ENCODE peak calls at places on chromosome 4, in ten cellular contexts. One of them, this sample, is unnamed.

GRCh38 chr4:2750719-2751605 is 5.2 kb downstream of the TNIP2 start:
- DNase-seq in dermis blood vessel endothelial cell: no peak
- DNase-seq in heart left ventricle: no peak
- DNase-seq in stromal cell of bone marrow: no peak
- DNase-seq in stimulated activated CD8-positive, alpha-beta memory T cell treated with anti-CD3 and anti-CD28 coated beads, Interleukin-4, amount 100 ng/mL, for 1 hour: no peak
- DNase-seq in endothelial cell: no peak
- DNase-seq in MM.1S: no peak
- DNase-seq in neural crest cell: no peak
- DNase-seq in germinal center: no peak
- DNase-seq in activated CD4-positive, alpha-beta T cell treated with anti-CD3 and anti-CD28 coated beads, Interleukin-2, amount 10 ng/mL, durations not matched to agents 7 days and 5 days: no peak
- DNase-seq in this sample: no peak

GRCh38 chr4:621296-622070 is 3.9 kb upstream of the PDE6B start:
- DNase-seq in dermis blood vessel endothelial cell: no peak
- DNase-seq in heart left ventricle: no peak
- DNase-seq in stromal cell of bone marrow: no peak
- DNase-seq in stimulated activated CD8-positive, alpha-beta memory T cell treated with anti-CD3 and anti-CD28 coated beads, Interleukin-4, amount 100 ng/mL, for 1 hour: no peak
- DNase-seq in endothelial cell: no peak
- DNase-seq in MM.1S: no peak
- DNase-seq in neural crest cell: no peak
- DNase-seq in germinal center: no peak
- DNase-seq in activated CD4-positive, alpha-beta T cell treated with anti-CD3 and anti-CD28 coated beads, Interleukin-2, amount 10 ng/mL, durations not matched to agents 7 days and 5 days: no peak
- DNase-seq in this sample: no peak

GRCh38 chr4:7167706-7168105 is 24.6 kb upstream of the SORCS2 start:
- DNase-seq in dermis blood vessel endothelial cell: no peak
- DNase-seq in heart left ventricle: no peak
- DNase-seq in stromal cell of bone marrow: no peak
- DNase-seq in stimulated activated CD8-positive, alpha-beta memory T cell treated with anti-CD3 and anti-CD28 coated beads, Interleukin-4, amount 100 ng/mL, for 1 hour: no peak
- DNase-seq in endothelial cell: no peak
- DNase-seq in MM.1S: no peak
- DNase-seq in neural crest cell: no peak
- DNase-seq in germinal center: no peak
- DNase-seq in activated CD4-positive, alpha-beta T cell treated with anti-CD3 and anti-CD28 coated beads, Interleukin-2, amount 10 ng/mL, durations not matched to agents 7 days and 5 days: no peak
- DNase-seq in this sample: no peak

GRCh38 chr4:2163311-2163821 is 78.6 kb downstream of the HAUS3 start:
- DNase-seq in dermis blood vessel endothelial cell: no peak
- DNase-seq in heart left ventricle: no peak
- DNase-seq in stromal cell of bone marrow: no peak
- DNase-seq in stimulated activated CD8-positive, alpha-beta memory T cell treated with anti-CD3 and anti-CD28 coated beads, Interleukin-4, amount 100 ng/mL, for 1 hour: no peak
- DNase-seq in endothelial cell: no peak
- DNase-seq in MM.1S: no peak
- DNase-seq in neural crest cell: no peak
- DNase-seq in germinal center: no peak
- DNase-seq in activated CD4-positive, alpha-beta T cell treated with anti-CD3 and anti-CD28 coated beads, Interleukin-2, amount 10 ng/mL, durations not matched to agents 7 days and 5 days: no peak
- DNase-seq in this sample: no peak

GRCh38 chr4:136763844-136764446 is 768.3 kb downstream of the PCDH18 start:
- DNase-seq in dermis blood vessel endothelial cell: no peak
- DNase-seq in heart left ventricle: no peak
- DNase-seq in stromal cell of bone marrow: no peak
- DNase-seq in stimulated activated CD8-positive, alpha-beta memory T cell treated with anti-CD3 and anti-CD28 coated beads, Interleukin-4, amount 100 ng/mL, for 1 hour: no peak
- DNase-seq in endothelial cell: no peak
- DNase-seq in MM.1S: no peak
- DNase-seq in neural crest cell: no peak
- DNase-seq in germinal center: no peak
- DNase-seq in activated CD4-positive, alpha-beta T cell treated with anti-CD3 and anti-CD28 coated beads, Interleukin-2, amount 10 ng/mL, durations not matched to agents 7 days and 5 days: no peak
- DNase-seq in this sample: no peak

GRCh38 chr4:150401083-150401687 is 180.8 kb upstream of the MAB21L2 start:
- DNase-seq in dermis blood vessel endothelial cell: no peak
- DNase-seq in heart left ventricle: no peak
- DNase-seq in stromal cell of bone marrow: no peak
- DNase-seq in stimulated activated CD8-positive, alpha-beta memory T cell treated with anti-CD3 and anti-CD28 coated beads, Interleukin-4, amount 100 ng/mL, for 1 hour: no peak
- DNase-seq in endothelial cell: no peak
- DNase-seq in MM.1S: no peak
- DNase-seq in neural crest cell: no peak
- DNase-seq in germinal center: no peak
- DNase-seq in activated CD4-positive, alpha-beta T cell treated with anti-CD3 and anti-CD28 coated beads, Interleukin-2, amount 10 ng/mL, durations not matched to agents 7 days and 5 days: no peak
- DNase-seq in this sample: no peak

GRCh38 chr4:56505269-56506109 is at the start of gene ARL9:
- DNase-seq in dermis blood vessel endothelial cell: peak; percentile 59
- DNase-seq in heart left ventricle: peak; percentile 34
- DNase-seq in stromal cell of bone marrow: peak; percentile 22
- DNase-seq in stimulated activated CD8-positive, alpha-beta memory T cell treated with anti-CD3 and anti-CD28 coated beads, Interleukin-4, amount 100 ng/mL, for 1 hour: peak; percentile 20
- DNase-seq in endothelial cell: peak; percentile 43
- DNase-seq in MM.1S: no peak
- DNase-seq in neural crest cell: peak; percentile 33
- DNase-seq in germinal center: peak; percentile 68
- DNase-seq in activated CD4-positive, alpha-beta T cell treated with anti-CD3 and anti-CD28 coated beads, Interleukin-2, amount 10 ng/mL, durations not matched to agents 7 days and 5 days: peak; percentile 69
- DNase-seq in this sample: no peak

GRCh38 chr4:77695769-77696168 is 90.1 kb downstream of the CXCL13 start:
- DNase-seq in dermis blood vessel endothelial cell: peak; percentile 64
- DNase-seq in heart left ventricle: no peak
- DNase-seq in stromal cell of bone marrow: peak; percentile 86
- DNase-seq in stimulated activated CD8-positive, alpha-beta memory T cell treated with anti-CD3 and anti-CD28 coated beads, Interleukin-4, amount 100 ng/mL, for 1 hour: no peak
- DNase-seq in endothelial cell: no peak
- DNase-seq in MM.1S: no peak
- DNase-seq in neural crest cell: no peak
- DNase-seq in germinal center: no peak
- DNase-seq in activated CD4-positive, alpha-beta T cell treated with anti-CD3 and anti-CD28 coated beads, Interleukin-2, amount 10 ng/mL, durations not matched to agents 7 days and 5 days: no peak
- DNase-seq in this sample: no peak

GRCh38 chr4:119955256-119955655 is 111.4 kb downstream of the MAD2L1 start:
- DNase-seq in dermis blood vessel endothelial cell: no peak
- DNase-seq in heart left ventricle: no peak
- DNase-seq in stromal cell of bone marrow: no peak
- DNase-seq in stimulated activated CD8-positive, alpha-beta memory T cell treated with anti-CD3 and anti-CD28 coated beads, Interleukin-4, amount 100 ng/mL, for 1 hour: no peak
- DNase-seq in endothelial cell: no peak
- DNase-seq in MM.1S: no peak
- DNase-seq in neural crest cell: no peak
- DNase-seq in germinal center: no peak
- DNase-seq in activated CD4-positive, alpha-beta T cell treated with anti-CD3 and anti-CD28 coated beads, Interleukin-2, amount 10 ng/mL, durations not matched to agents 7 days and 5 days: no peak
- DNase-seq in this sample: no peak

GRCh38 chr4:187619319-187619718 is 376.3 kb upstream of the ZFP42 start:
- DNase-seq in dermis blood vessel endothelial cell: no peak
- DNase-seq in heart left ventricle: no peak
- DNase-seq in stromal cell of bone marrow: no peak
- DNase-seq in stimulated activated CD8-positive, alpha-beta memory T cell treated with anti-CD3 and anti-CD28 coated beads, Interleukin-4, amount 100 ng/mL, for 1 hour: no peak
- DNase-seq in endothelial cell: no peak
- DNase-seq in MM.1S: no peak
- DNase-seq in neural crest cell: no peak
- DNase-seq in germinal center: no peak
- DNase-seq in activated CD4-positive, alpha-beta T cell treated with anti-CD3 and anti-CD28 coated beads, Interleukin-2, amount 10 ng/mL, durations not matched to agents 7 days and 5 days: no peak
- DNase-seq in this sample: no peak

GRCh38 chr4:45971108-45971507 is 152.7 kb downstream of the GABRG1 start:
- DNase-seq in dermis blood vessel endothelial cell: no peak
- DNase-seq in heart left ventricle: no peak
- DNase-seq in stromal cell of bone marrow: no peak
- DNase-seq in stimulated activated CD8-positive, alpha-beta memory T cell treated with anti-CD3 and anti-CD28 coated beads, Interleukin-4, amount 100 ng/mL, for 1 hour: no peak
- DNase-seq in endothelial cell: no peak
- DNase-seq in MM.1S: no peak
- DNase-seq in neural crest cell: no peak
- DNase-seq in germinal center: no peak
- DNase-seq in activated CD4-positive, alpha-beta T cell treated with anti-CD3 and anti-CD28 coated beads, Interleukin-2, amount 10 ng/mL, durations not matched to agents 7 days and 5 days: no peak
- DNase-seq in this sample: no peak

GRCh38 chr4:144556636-144557035 is 89.3 kb upstream of the HHIP start:
- DNase-seq in dermis blood vessel endothelial cell: no peak
- DNase-seq in heart left ventricle: no peak
- DNase-seq in stromal cell of bone marrow: no peak
- DNase-seq in stimulated activated CD8-positive, alpha-beta memory T cell treated with anti-CD3 and anti-CD28 coated beads, Interleukin-4, amount 100 ng/mL, for 1 hour: no peak
- DNase-seq in endothelial cell: no peak
- DNase-seq in MM.1S: no peak
- DNase-seq in neural crest cell: no peak
- DNase-seq in germinal center: no peak
- DNase-seq in activated CD4-positive, alpha-beta T cell treated with anti-CD3 and anti-CD28 coated beads, Interleukin-2, amount 10 ng/mL, durations not matched to agents 7 days and 5 days: no peak
- DNase-seq in this sample: no peak

GRCh38 chr4:39609454-39609911 is 29.2 kb downstream of the SMIM14 start:
- DNase-seq in dermis blood vessel endothelial cell: no peak
- DNase-seq in heart left ventricle: no peak
- DNase-seq in stromal cell of bone marrow: no peak
- DNase-seq in stimulated activated CD8-positive, alpha-beta memory T cell treated with anti-CD3 and anti-CD28 coated beads, Interleukin-4, amount 100 ng/mL, for 1 hour: no peak
- DNase-seq in endothelial cell: no peak
- DNase-seq in MM.1S: no peak
- DNase-seq in neural crest cell: no peak
- DNase-seq in germinal center: no peak
- DNase-seq in activated CD4-positive, alpha-beta T cell treated with anti-CD3 and anti-CD28 coated beads, Interleukin-2, amount 10 ng/mL, durations not matched to agents 7 days and 5 days: no peak
- DNase-seq in this sample: no peak

GRCh38 chr4:149718500-149718899 is 97.1 kb downstream of the IQCM start:
- DNase-seq in dermis blood vessel endothelial cell: no peak
- DNase-seq in heart left ventricle: no peak
- DNase-seq in stromal cell of bone marrow: peak; percentile 6
- DNase-seq in stimulated activated CD8-positive, alpha-beta memory T cell treated with anti-CD3 and anti-CD28 coated beads, Interleukin-4, amount 100 ng/mL, for 1 hour: no peak
- DNase-seq in endothelial cell: no peak
- DNase-seq in MM.1S: no peak
- DNase-seq in neural crest cell: no peak
- DNase-seq in germinal center: no peak
- DNase-seq in activated CD4-positive, alpha-beta T cell treated with anti-CD3 and anti-CD28 coated beads, Interleukin-2, amount 10 ng/mL, durations not matched to agents 7 days and 5 days: no peak
- DNase-seq in this sample: no peak

GRCh38 chr4:87007345-87008181 is 72.8 kb downstream of the AFF1 start:
- DNase-seq in dermis blood vessel endothelial cell: peak; percentile 72
- DNase-seq in heart left ventricle: peak; percentile 64
- DNase-seq in stromal cell of bone marrow: no peak
- DNase-seq in stimulated activated CD8-positive, alpha-beta memory T cell treated with anti-CD3 and anti-CD28 coated beads, Interleukin-4, amount 100 ng/mL, for 1 hour: peak; percentile 21
- DNase-seq in endothelial cell: peak; percentile 50
- DNase-seq in MM.1S: peak; percentile 50
- DNase-seq in neural crest cell: peak; percentile 41
- DNase-seq in germinal center: no peak
- DNase-seq in activated CD4-positive, alpha-beta T cell treated with anti-CD3 and anti-CD28 coated beads, Interleukin-2, amount 10 ng/mL, durations not matched to agents 7 days and 5 days: peak; percentile 52
- DNase-seq in this sample: no peak

GRCh38 chr4:118968006-118968405 is 79.4 kb downstream of the SYNPO2 start:
- DNase-seq in dermis blood vessel endothelial cell: peak; percentile 24
- DNase-seq in heart left ventricle: peak; percentile 56
- DNase-seq in stromal cell of bone marrow: peak; percentile 90
- DNase-seq in stimulated activated CD8-positive, alpha-beta memory T cell treated with anti-CD3 and anti-CD28 coated beads, Interleukin-4, amount 100 ng/mL, for 1 hour: no peak
- DNase-seq in endothelial cell: peak; percentile 11
- DNase-seq in MM.1S: peak; percentile 92
- DNase-seq in neural crest cell: no peak
- DNase-seq in germinal center: peak; percentile 17
- DNase-seq in activated CD4-positive, alpha-beta T cell treated with anti-CD3 and anti-CD28 coated beads, Interleukin-2, amount 10 ng/mL, durations not matched to agents 7 days and 5 days: peak; percentile 44
- DNase-seq in this sample: no peak

GRCh38 chr4:110622841-110623709 is at the start of gene PITX2:
- DNase-seq in dermis blood vessel endothelial cell: peak; percentile 90
- DNase-seq in heart left ventricle: peak; percentile 81
- DNase-seq in stromal cell of bone marrow: peak; percentile 91
- DNase-seq in stimulated activated CD8-positive, alpha-beta memory T cell treated with anti-CD3 and anti-CD28 coated beads, Interleukin-4, amount 100 ng/mL, for 1 hour: peak; percentile 3
- DNase-seq in endothelial cell: peak; percentile 99
- DNase-seq in MM.1S: no peak
- DNase-seq in neural crest cell: peak; percentile 92
- DNase-seq in germinal center: peak; percentile 89
- DNase-seq in activated CD4-positive, alpha-beta T cell treated with anti-CD3 and anti-CD28 coated beads, Interleukin-2, amount 10 ng/mL, durations not matched to agents 7 days and 5 days: peak; percentile 23
- DNase-seq in this sample: no peak

GRCh38 chr4:27293831-27294230 is 433.2 kb downstream of the STIM2 start:
- DNase-seq in dermis blood vessel endothelial cell: no peak
- DNase-seq in heart left ventricle: no peak
- DNase-seq in stromal cell of bone marrow: no peak
- DNase-seq in stimulated activated CD8-positive, alpha-beta memory T cell treated with anti-CD3 and anti-CD28 coated beads, Interleukin-4, amount 100 ng/mL, for 1 hour: no peak
- DNase-seq in endothelial cell: no peak
- DNase-seq in MM.1S: no peak
- DNase-seq in neural crest cell: no peak
- DNase-seq in germinal center: no peak
- DNase-seq in activated CD4-positive, alpha-beta T cell treated with anti-CD3 and anti-CD28 coated beads, Interleukin-2, amount 10 ng/mL, durations not matched to agents 7 days and 5 days: no peak
- DNase-seq in this sample: no peak

GRCh38 chr4:56821394-56822263 is at the start of gene SPINK2:
- DNase-seq in dermis blood vessel endothelial cell: no peak
- DNase-seq in heart left ventricle: no peak
- DNase-seq in stromal cell of bone marrow: no peak
- DNase-seq in stimulated activated CD8-positive, alpha-beta memory T cell treated with anti-CD3 and anti-CD28 coated beads, Interleukin-4, amount 100 ng/mL, for 1 hour: peak; percentile 27
- DNase-seq in endothelial cell: peak; percentile 46
- DNase-seq in MM.1S: peak; percentile 81
- DNase-seq in neural crest cell: peak; percentile 16
- DNase-seq in germinal center: peak; percentile 88
- DNase-seq in activated CD4-positive, alpha-beta T cell treated with anti-CD3 and anti-CD28 coated beads, Interleukin-2, amount 10 ng/mL, durations not matched to agents 7 days and 5 days: peak; percentile 75
- DNase-seq in this sample: no peak

GRCh38 chr4:154731756-154732155 is 12.0 kb upstream of the LRAT start:
- DNase-seq in dermis blood vessel endothelial cell: no peak
- DNase-seq in heart left ventricle: no peak
- DNase-seq in stromal cell of bone marrow: no peak
- DNase-seq in stimulated activated CD8-positive, alpha-beta memory T cell treated with anti-CD3 and anti-CD28 coated beads, Interleukin-4, amount 100 ng/mL, for 1 hour: no peak
- DNase-seq in endothelial cell: no peak
- DNase-seq in MM.1S: no peak
- DNase-seq in neural crest cell: no peak
- DNase-seq in germinal center: no peak
- DNase-seq in activated CD4-positive, alpha-beta T cell treated with anti-CD3 and anti-CD28 coated beads, Interleukin-2, amount 10 ng/mL, durations not matched to agents 7 days and 5 days: no peak
- DNase-seq in this sample: no peak

GRCh38 chr4:112775801-112776200 is 138.9 kb downstream of the LARP7 start:
- DNase-seq in dermis blood vessel endothelial cell: no peak
- DNase-seq in heart left ventricle: no peak
- DNase-seq in stromal cell of bone marrow: no peak
- DNase-seq in stimulated activated CD8-positive, alpha-beta memory T cell treated with anti-CD3 and anti-CD28 coated beads, Interleukin-4, amount 100 ng/mL, for 1 hour: no peak
- DNase-seq in endothelial cell: no peak
- DNase-seq in MM.1S: no peak
- DNase-seq in neural crest cell: no peak
- DNase-seq in germinal center: no peak
- DNase-seq in activated CD4-positive, alpha-beta T cell treated with anti-CD3 and anti-CD28 coated beads, Interleukin-2, amount 10 ng/mL, durations not matched to agents 7 days and 5 days: no peak
- DNase-seq in this sample: no peak

GRCh38 chr4:10157478-10158354 is 41.1 kb upstream of the WDR1 start:
- DNase-seq in dermis blood vessel endothelial cell: peak; percentile 88
- DNase-seq in heart left ventricle: peak; percentile 35
- DNase-seq in stromal cell of bone marrow: peak; percentile 63
- DNase-seq in stimulated activated CD8-positive, alpha-beta memory T cell treated with anti-CD3 and anti-CD28 coated beads, Interleukin-4, amount 100 ng/mL, for 1 hour: no peak
- DNase-seq in endothelial cell: peak; percentile 53
- DNase-seq in MM.1S: peak; percentile 53
- DNase-seq in neural crest cell: peak; percentile 41
- DNase-seq in germinal center: peak; percentile 70
- DNase-seq in activated CD4-positive, alpha-beta T cell treated with anti-CD3 and anti-CD28 coated beads, Interleukin-2, amount 10 ng/mL, durations not matched to agents 7 days and 5 days: peak; percentile 44
- DNase-seq in this sample: no peak

GRCh38 chr4:72715299-72715698 is 146.3 kb upstream of the ADAMTS3 start:
- DNase-seq in dermis blood vessel endothelial cell: no peak
- DNase-seq in heart left ventricle: no peak
- DNase-seq in stromal cell of bone marrow: no peak
- DNase-seq in stimulated activated CD8-positive, alpha-beta memory T cell treated with anti-CD3 and anti-CD28 coated beads, Interleukin-4, amount 100 ng/mL, for 1 hour: no peak
- DNase-seq in endothelial cell: no peak
- DNase-seq in MM.1S: no peak
- DNase-seq in neural crest cell: no peak
- DNase-seq in germinal center: no peak
- DNase-seq in activated CD4-positive, alpha-beta T cell treated with anti-CD3 and anti-CD28 coated beads, Interleukin-2, amount 10 ng/mL, durations not matched to agents 7 days and 5 days: no peak
- DNase-seq in this sample: no peak

GRCh38 chr4:147096667-147097604 is 151.3 kb upstream of the TTC29 start:
- DNase-seq in dermis blood vessel endothelial cell: peak; percentile 72
- DNase-seq in heart left ventricle: no peak
- DNase-seq in stromal cell of bone marrow: peak; percentile 49
- DNase-seq in stimulated activated CD8-positive, alpha-beta memory T cell treated with anti-CD3 and anti-CD28 coated beads, Interleukin-4, amount 100 ng/mL, for 1 hour: no peak
- DNase-seq in endothelial cell: no peak
- DNase-seq in MM.1S: peak; percentile 57
- DNase-seq in neural crest cell: no peak
- DNase-seq in germinal center: peak; percentile 22
- DNase-seq in activated CD4-positive, alpha-beta T cell treated with anti-CD3 and anti-CD28 coated beads, Interleukin-2, amount 10 ng/mL, durations not matched to agents 7 days and 5 days: no peak
- DNase-seq in this sample: no peak

GRCh38 chr4:32030406-32030805 is 1310.2 kb downstream of the PCDH7 start:
- DNase-seq in dermis blood vessel endothelial cell: no peak
- DNase-seq in heart left ventricle: no peak
- DNase-seq in stromal cell of bone marrow: no peak
- DNase-seq in stimulated activated CD8-positive, alpha-beta memory T cell treated with anti-CD3 and anti-CD28 coated beads, Interleukin-4, amount 100 ng/mL, for 1 hour: no peak
- DNase-seq in endothelial cell: no peak
- DNase-seq in MM.1S: no peak
- DNase-seq in neural crest cell: no peak
- DNase-seq in germinal center: no peak
- DNase-seq in activated CD4-positive, alpha-beta T cell treated with anti-CD3 and anti-CD28 coated beads, Interleukin-2, amount 10 ng/mL, durations not matched to agents 7 days and 5 days: no peak
- DNase-seq in this sample: no peak

GRCh38 chr4:80142396-80143304 is 54.7 kb upstream of the PRDM8 start:
- DNase-seq in dermis blood vessel endothelial cell: peak; percentile 16
- DNase-seq in heart left ventricle: no peak
- DNase-seq in stromal cell of bone marrow: no peak
- DNase-seq in stimulated activated CD8-positive, alpha-beta memory T cell treated with anti-CD3 and anti-CD28 coated beads, Interleukin-4, amount 100 ng/mL, for 1 hour: no peak
- DNase-seq in endothelial cell: no peak
- DNase-seq in MM.1S: no peak
- DNase-seq in neural crest cell: no peak
- DNase-seq in germinal center: no peak
- DNase-seq in activated CD4-positive, alpha-beta T cell treated with anti-CD3 and anti-CD28 coated beads, Interleukin-2, amount 10 ng/mL, durations not matched to agents 7 days and 5 days: no peak
- DNase-seq in this sample: no peak

GRCh38 chr4:47535567-47536147 is 50.6 kb downstream of the ATP10D start:
- DNase-seq in dermis blood vessel endothelial cell: no peak
- DNase-seq in heart left ventricle: no peak
- DNase-seq in stromal cell of bone marrow: no peak
- DNase-seq in stimulated activated CD8-positive, alpha-beta memory T cell treated with anti-CD3 and anti-CD28 coated beads, Interleukin-4, amount 100 ng/mL, for 1 hour: no peak
- DNase-seq in endothelial cell: no peak
- DNase-seq in MM.1S: no peak
- DNase-seq in neural crest cell: no peak
- DNase-seq in germinal center: no peak
- DNase-seq in activated CD4-positive, alpha-beta T cell treated with anti-CD3 and anti-CD28 coated beads, Interleukin-2, amount 10 ng/mL, durations not matched to agents 7 days and 5 days: no peak
- DNase-seq in this sample: no peak

GRCh38 chr4:107838138-107838618 is 13.4 kb downstream of the SGMS2 start:
- DNase-seq in dermis blood vessel endothelial cell: no peak
- DNase-seq in heart left ventricle: no peak
- DNase-seq in stromal cell of bone marrow: peak; percentile 47
- DNase-seq in stimulated activated CD8-positive, alpha-beta memory T cell treated with anti-CD3 and anti-CD28 coated beads, Interleukin-4, amount 100 ng/mL, for 1 hour: no peak
- DNase-seq in endothelial cell: no peak
- DNase-seq in MM.1S: no peak
- DNase-seq in neural crest cell: no peak
- DNase-seq in germinal center: no peak
- DNase-seq in activated CD4-positive, alpha-beta T cell treated with anti-CD3 and anti-CD28 coated beads, Interleukin-2, amount 10 ng/mL, durations not matched to agents 7 days and 5 days: no peak
- DNase-seq in this sample: no peak

This sample was measured in cortex of kidney.